ENCODE peak calls at places on chromosome 5, in ten cellular contexts. S is cardiac muscle cell; P is psoas muscle; Z is keratinocyte; O is body of pancreas; D is tibial artery; J is CD8-positive, alpha-beta T cell; K is left ventricle myocardium inferior; U is Peyer's patch; T is HepG2. B is an unnamed sample.
A peak's percentile ranks its signal among the peaks of the same experiment; 100 is the strongest.

GRCh38 chr5:633521-633955 is 21.4 kb downstream of the CEP72 start:
- DNase-seq in S (no peak), P (no peak), Z (no peak), O (no peak), D (no peak), J (no peak), K (no peak), U (no peak), T (no peak), B (no peak)

GRCh38 chr5:5752844-5753243 is 330.4 kb downstream of the ICE1 start:
- DNase-seq in S (no peak), P (no peak), Z (no peak), O (no peak), D (no peak), J (no peak), K (no peak), U (peak; percentile 29), T (no peak), B (no peak)

GRCh38 chr5:81779125-81779934 is 28.4 kb upstream of the SSBP2 start:
- DNase-seq in S (no peak), P (peak; percentile 60), Z (no peak), O (peak; percentile 84), D (peak; percentile 82), J (peak; percentile 35), K (peak; percentile 58), U (peak; percentile 65), T (no peak), B (no peak)

GRCh38 chr5:9149988-9150387 is 395.9 kb downstream of the SEMA5A start:
- DNase-seq in S (no peak), P (no peak), Z (peak; percentile 99), O (no peak), D (no peak), J (no peak), K (no peak), U (no peak), T (no peak), B (no peak)

GRCh38 chr5:153031326-153031725 is 459.1 kb upstream of the GRIA1 start:
- DNase-seq in S (no peak), P (no peak), Z (no peak), O (no peak), D (no peak), J (no peak), K (no peak), U (no peak), T (no peak), B (no peak)

GRCh38 chr5:150137168-150137957 is 18.3 kb downstream of the PDGFRB start:
- DNase-seq in S (peak; percentile 51), P (no peak), Z (no peak), O (no peak), D (no peak), J (no peak), K (no peak), U (no peak), T (peak; percentile 97), B (peak; percentile 95)

GRCh38 chr5:3736466-3736865 is 140.8 kb downstream of the IRX1 start:
- DNase-seq in S (no peak), P (no peak), Z (no peak), O (no peak), D (no peak), J (no peak), K (no peak), U (no peak), T (no peak), B (no peak)

GRCh38 chr5:142800776-142801494 is 30.8 kb downstream of the ARHGAP26 start:
- DNase-seq in S (no peak), P (no peak), Z (no peak), O (no peak), D (no peak), J (peak; percentile 33), K (no peak), U (peak; percentile 61), T (no peak), B (no peak)

GRCh38 chr5:7828269-7828668 is 22.7 kb downstream of the CFAP90 start:
- DNase-seq in S (no peak), P (no peak), Z (no peak), O (peak; percentile 61), D (no peak), J (no peak), K (peak; percentile 63), U (no peak), T (no peak), B (no peak)

GRCh38 chr5:44332360-44332971 is 56.8 kb downstream of the FGF10 start:
- DNase-seq in S (peak; percentile 71), P (no peak), Z (peak; percentile 2), O (no peak), D (no peak), J (no peak), K (no peak), U (no peak), T (peak; percentile 17), B (peak; percentile 33)

GRCh38 chr5:171469336-171469735 is 49.9 kb downstream of the FGF18 start:
- DNase-seq in S (no peak), P (no peak), Z (no peak), O (no peak), D (no peak), J (no peak), K (no peak), U (no peak), T (no peak), B (no peak)

GRCh38 chr5:141490271-141490670 is 1.4 kb downstream of the PCDHGC5 start:
- DNase-seq in S (no peak), P (no peak), Z (no peak), O (no peak), D (no peak), J (no peak), K (no peak), U (no peak), T (no peak), B (no peak)

GRCh38 chr5:39274388-39275085 is 55.2 kb upstream of the FYB1 start:
- DNase-seq in S (no peak), P (no peak), Z (no peak), O (no peak), D (no peak), J (no peak), K (no peak), U (peak; percentile 31), T (no peak), B (no peak)

GRCh38 chr5:141343242-141343952 is at the start of gene PCDHGA3:
- DNase-seq in S (no peak), P (no peak), Z (no peak), O (no peak), D (no peak), J (no peak), K (no peak), U (no peak), T (no peak), B (no peak)

DNA sequence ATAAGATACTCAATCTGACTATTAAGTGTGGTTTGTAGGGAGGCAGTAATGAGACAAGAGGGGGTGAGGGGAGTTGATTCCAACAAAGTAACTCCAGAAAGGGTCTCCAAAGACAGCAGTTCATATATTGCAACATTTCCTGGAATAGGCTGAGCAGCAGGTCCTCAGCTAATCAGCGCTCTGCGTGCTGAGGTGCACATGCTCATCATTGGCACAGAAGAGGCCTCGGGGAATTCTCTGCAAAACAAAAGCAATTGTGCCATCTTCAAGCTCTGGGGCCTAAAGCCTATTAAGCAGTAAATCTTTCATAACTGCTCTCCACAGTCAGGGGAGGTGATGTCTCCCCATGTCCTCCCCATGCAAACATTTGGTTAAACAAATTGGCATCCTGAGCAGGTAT is 357.3 kb downstream of the SPOCK1 start:
- DNase-seq in S (no peak), P (peak; percentile 30), Z (no peak), O (no peak), D (no peak), J (no peak), K (no peak), U (no peak), T (no peak), B (no peak)
- H3K4me3 ChIP-seq in S (no peak overlapping the region), P (no peak overlapping the region), Z (no peak overlapping the region), O (no peak overlapping the region), D (no peak overlapping the region), J (no peak overlapping the region), K (no peak overlapping the region), U (no peak overlapping the region), T (no peak overlapping the region), B (no peak overlapping the region)

GRCh38 chr5:36769129-36769528 is 107.4 kb upstream of the NIPBL start:
- DNase-seq in S (no peak), P (no peak), Z (no peak), O (no peak), D (no peak), J (no peak), K (no peak), U (no peak), T (no peak), B (no peak)
- H3K4me1 ChIP-seq in S (no peaks in the 10 kb centered on the region), P (no peaks in the 10 kb centered on the region), Z (no peaks in the 10 kb centered on the region), O (no peaks in the 10 kb centered on the region), D (no peaks in the 10 kb centered on the region), J (no peaks in the 10 kb centered on the region), K (no peaks in the 10 kb centered on the region), U (no peaks in the 10 kb centered on the region), T (no peaks in the 10 kb centered on the region), B (no peaks in the 10 kb centered on the region)

GRCh38 chr5:115840825-115841224 is 540 bp downstream of the ATG12 start:
- DNase-seq in S (no peak), P (no peak), Z (no peak), O (no peak), D (no peak), J (no peak), K (no peak), U (no peak), T (no peak), B (no peak)

GRCh38 chr5:115842089-115842881 is 550 bp downstream of the AP3S1 start:
- DNase-seq in S (peak; percentile 92), P (no peak), Z (no peak), O (peak; percentile 71), D (peak; percentile 35), J (peak; percentile 9), K (no peak), U (peak; percentile 37), T (peak; percentile 65), B (no peak)

GRCh38 chr5:115835481-115835880 is 5.9 kb downstream of the ATG12 start:
- DNase-seq in S (no peak), P (no peak), Z (no peak), O (no peak), D (no peak), J (no peak), K (no peak), U (no peak), T (no peak), B (no peak)

GRCh38 chr5:115841382-115842088 is at the start of the genes AP3S1 and ATG12:
- DNase-seq in S (peak; percentile 93), P (peak; percentile 92), Z (peak; percentile 44), O (peak; percentile 94), D (peak; percentile 90), J (peak; percentile 84), K (peak; percentile 90), U (peak; percentile 90), T (peak; percentile 88), B (peak; percentile 94)

GRCh38 chr5:115838885-115839518 is 2.4 kb downstream of the ATG12 start:
- DNase-seq in S (peak; percentile 36), P (no peak), Z (no peak), O (no peak), D (peak; percentile 20), J (no peak), K (no peak), U (no peak), T (peak; percentile 61), B (no peak)
- H3K4me3 ChIP-seq in S (no peak overlapping the region), P (peak overlapping the region; percentile 87), Z (peak overlapping the region; percentile 29), O (no peak overlapping the region), D (peak overlapping the region; percentile 80), J (peak overlapping the region; percentile 7), K (peak overlapping the region; percentile 89), U (peak overlapping the region; percentile 30), T (peak overlapping the region; percentile 41), B (no peak overlapping the region)

DNA sequence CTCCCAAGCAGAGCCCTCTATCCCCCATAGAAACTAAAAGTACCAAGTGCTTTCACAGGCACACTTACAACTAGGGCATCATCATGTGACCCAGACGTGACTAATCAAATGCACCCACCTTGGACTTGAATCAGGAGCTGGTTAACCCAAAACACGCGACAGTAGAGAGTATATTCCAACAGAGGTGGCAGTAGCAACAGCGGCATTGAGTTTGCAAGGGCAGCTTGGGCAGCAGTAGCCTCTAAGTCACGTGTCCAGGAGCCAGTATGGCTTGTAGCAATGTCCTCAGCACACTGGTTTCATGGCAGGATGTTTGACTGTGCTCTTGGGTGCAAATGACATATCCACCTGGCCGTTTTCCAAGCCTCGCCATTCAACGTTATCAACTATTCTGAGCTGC is 73.4 kb upstream of the DNAH5 start:
- DNase-seq in S (no peak), P (no peak), Z (no peak), O (no peak), D (no peak), J (no peak), K (no peak), U (no peak), T (no peak), B (no peak)
- H3K4me1 ChIP-seq in S (no peaks in the 10 kb centered on the region), P (no peaks in the 10 kb centered on the region), Z (no peaks in the 10 kb centered on the region), O (no peaks in the 10 kb centered on the region), D (no peaks in the 10 kb centered on the region), J (no peaks in the 10 kb centered on the region), K (no peaks in the 10 kb centered on the region), U (no peaks in the 10 kb centered on the region), T (no peaks in the 10 kb centered on the region), B (no peaks in the 10 kb centered on the region)